ENCODE peak calls at places on chromosomes 6 and 20, in eight cellular contexts. X is AG10803, P is fibroblast of lung, F is pancreas, H is left cardiac atrium, A is omental fat pad, C is adrenal gland, R is HT-29. B is an unnamed sample.

GRCh38 chr20:59723607-59724456 is 119.5 kb downstream of the PHACTR3 start:
- DNase-seq in X (peak), P (no peak), F (no peak), H (no peak), A (no peak), C (no peak), R (no peak), B (no peak)

GRCh38 chr6:127026247-127026646 is 92.2 kb upstream of the RSPO3 start:
- DNase-seq in X (no peak), P (no peak), F (no peak), H (no peak), A (no peak), C (no peak), R (peak), B (no peak)

GRCh38 chr20:64149141-64149540 is 15.1 kb upstream of the MYT1 start:
- DNase-seq in X (no peak), P (no peak), F (no peak), H (no peak), A (no peak), C (no peak), R (no peak), B (no peak)

GRCh38 chr6:10478187-10479040 is 42.7 kb upstream of the GCNT2 start:
- DNase-seq in X (peak), P (peak), F (no peak), H (no peak), A (no peak), C (no peak), R (peak), B (no peak)

GRCh38 chr20:58723628-58723984 is 31.0 kb downstream of the NPEPL1 start:
- DNase-seq in X (no peak), P (no peak), F (no peak), H (no peak), A (no peak), C (no peak), R (no peak), B (peak)

GRCh38 chr20:40942775-40943174 is 85.8 kb upstream of the TOP1 start:
- DNase-seq in X (no peak), P (no peak), F (no peak), H (no peak), A (no peak), C (no peak), R (no peak), B (no peak)

GRCh38 chr6:49551126-49551865 is 828 bp downstream of the C6orf141 start:
- DNase-seq in X (peak), P (no peak), F (peak), H (no peak), A (no peak), C (no peak), R (peak), B (no peak)

GRCh38 chr20:11776687-11777086 is 141.0 kb upstream of the BTBD3 start:
- DNase-seq in X (peak), P (no peak), F (no peak), H (no peak), A (no peak), C (no peak), R (no peak), B (no peak)

GRCh38 chr6:110822248-110822647 is 7.0 kb upstream of the CDK19 start:
- DNase-seq in X (peak), P (peak), F (no peak), H (no peak), A (no peak), C (no peak), R (no peak), B (peak)

GRCh38 chr6:4607026-4607704 is 169.0 kb upstream of the CDYL start:
- DNase-seq in X (peak), P (peak), F (no peak), H (no peak), A (no peak), C (peak), R (peak), B (no peak)

GRCh38 chr6:99512033-99512432 is 3.2 kb downstream of the USP45 start:
- DNase-seq in X (no peak), P (peak), F (no peak), H (no peak), A (no peak), C (no peak), R (no peak), B (no peak)

GRCh38 chr6:43978473-43979360 is 148.5 kb downstream of the MRPL14 start:
- DNase-seq in X (peak), P (peak), F (no peak), H (no peak), A (peak), C (peak), R (no peak), B (no peak)

GRCh38 chr6:137728386-137729349 is 138.4 kb upstream of the TNFAIP3 start:
- DNase-seq in X (peak), P (peak), F (no peak), H (peak), A (peak), C (peak), R (no peak), B (peak)

GRCh38 chr6:167020211-167020610 is 21.0 kb downstream of the CEP43 start:
- DNase-seq in X (no peak), P (no peak), F (no peak), H (no peak), A (no peak), C (no peak), R (no peak), B (no peak)

GRCh38 chr20:12687476-12687875 is 321.3 kb upstream of the SPTLC3 start:
- DNase-seq in X (no peak), P (no peak), F (no peak), H (no peak), A (no peak), C (no peak), R (no peak), B (no peak)

GRCh38 chr20:38559764-38560163 is 21.2 kb upstream of the ADIG start:
- DNase-seq in X (peak), P (no peak), F (no peak), H (no peak), A (no peak), C (no peak), R (no peak), B (no peak)

GRCh38 chr6:16302721-16303552 is 64.5 kb downstream of the GMPR start:
- DNase-seq in X (no peak), P (no peak), F (no peak), H (no peak), A (no peak), C (no peak), R (no peak), B (no peak)

GRCh38 chr6:100269189-100269588 is 195.5 kb downstream of the SIM1 start:
- DNase-seq in X (peak), P (peak), F (no peak), H (no peak), A (no peak), C (no peak), R (no peak), B (no peak)

GRCh38 chr6:89024456-89024855 is 56.1 kb upstream of the PNRC1 start:
- DNase-seq in X (no peak), P (no peak), F (no peak), H (no peak), A (no peak), C (no peak), R (no peak), B (no peak)

GRCh38 chr6:143368426-143368825 is 82.1 kb downstream of the ADAT2 start:
- DNase-seq in X (peak), P (peak), F (no peak), H (no peak), A (no peak), C (no peak), R (no peak), B (no peak)

GRCh38 chr20:1734269-1734858 is 76.8 kb upstream of the SIRPG start:
- DNase-seq in X (peak), P (no peak), F (no peak), H (no peak), A (no peak), C (no peak), R (no peak), B (no peak)

GRCh38 chr6:53922571-53922981 is 127.8 kb downstream of the LRRC1 start:
- DNase-seq in X (peak), P (no peak), F (no peak), H (no peak), A (no peak), C (no peak), R (no peak), B (no peak)

GRCh38 chr6:137389150-137389664 is 105.0 kb downstream of the OLIG3 start:
- DNase-seq in X (no peak), P (no peak), F (no peak), H (no peak), A (no peak), C (no peak), R (no peak), B (no peak)

GRCh38 chr20:47281376-47281775 is 75.1 kb downstream of the ZMYND8 start:
- DNase-seq in X (no peak), P (no peak), F (no peak), H (no peak), A (no peak), C (no peak), R (no peak), B (no peak)

GRCh38 chr20:62050166-62051120 is 15.2 kb downstream of the TAF4 start:
- DNase-seq in X (no peak), P (no peak), F (no peak), H (no peak), A (no peak), C (no peak), R (no peak), B (no peak)

GRCh38 chr20:24411003-24411402 is 58.4 kb upstream of the SYNDIG1 start:
- DNase-seq in X (no peak), P (no peak), F (no peak), H (no peak), A (no peak), C (no peak), R (no peak), B (no peak)

GRCh38 chr6:14401181-14401745 is 283.7 kb downstream of the CD83 start:
- DNase-seq in X (peak), P (no peak), F (no peak), H (no peak), A (no peak), C (no peak), R (no peak), B (no peak)

GRCh38 chr20:53914861-53915458 is 155.4 kb downstream of the BCAS1 start:
- DNase-seq in X (no peak), P (no peak), F (no peak), H (no peak), A (no peak), C (no peak), R (peak), B (no peak)

B was measured in right atrium auricular region.